ENCODE peak calls at places on chromosomes 4 and X, in six cellular contexts. M, U, A, H, W and D are unnamed samples.

GRCh38 chrX:108070891-108071290 is 20.5 kb downstream of the PSMD10 start:
- DNase-seq in M (no peak), U (peak), A (peak), H (no peak), W (no peak), D (no peak)

GRCh38 chr4:69759189-69759604 is 1.2 kb downstream of the SULT1B1 start:
- DNase-seq in M (no peak), U (no peak), A (no peak), H (no peak), W (no peak), D (no peak)

GRCh38 chrX:40107291-40108083 is 9.7 kb upstream of the BCOR start:
- DNase-seq in M (peak), U (no peak), A (no peak), H (no peak), W (peak), D (no peak)

GRCh38 chrX:134542485-134542884 is 82.5 kb downstream of the HPRT1 start:
- DNase-seq in M (peak), U (no peak), A (no peak), H (no peak), W (no peak), D (no peak)

GRCh38 chrX:143788265-143788664 is 67.7 kb upstream of the SPANXN2 start:
- DNase-seq in M (peak), U (no peak), A (no peak), H (no peak), W (no peak), D (no peak)

GRCh38 chrX:46376246-46376885 is 168.9 kb downstream of the ZNF674 start:
- DNase-seq in M (peak), U (peak), A (peak), H (no peak), W (no peak), D (no peak)

GRCh38 chr4:105474110-105474518 is 252 bp upstream of the PPA2 start:
- DNase-seq in M (peak), U (peak), A (no peak), H (peak), W (no peak), D (peak)

GRCh38 chr4:158914178-158914577 is 145.4 kb downstream of the FNIP2 start:
- DNase-seq in M (no peak), U (no peak), A (peak), H (no peak), W (no peak), D (no peak)

GRCh38 chrX:2638279-2638678 is 52.8 kb upstream of the CD99 start:
- DNase-seq in M (no peak), U (no peak), A (no peak), H (peak), W (no peak), D (no peak)

GRCh38 chr4:176784816-176785215 is 7.9 kb downstream of the VEGFC start:
- DNase-seq in M (no peak), U (no peak), A (no peak), H (no peak), W (no peak), D (no peak)

GRCh38 chr4:74397748-74398426 is 32.9 kb downstream of the EREG start:
- DNase-seq in M (no peak), U (no peak), A (no peak), H (no peak), W (no peak), D (no peak)

GRCh38 chrX:70087857-70088256 is 25.6 kb downstream of the OTUD6A start:
- DNase-seq in M (no peak), U (no peak), A (no peak), H (peak), W (no peak), D (no peak)

DNA sequence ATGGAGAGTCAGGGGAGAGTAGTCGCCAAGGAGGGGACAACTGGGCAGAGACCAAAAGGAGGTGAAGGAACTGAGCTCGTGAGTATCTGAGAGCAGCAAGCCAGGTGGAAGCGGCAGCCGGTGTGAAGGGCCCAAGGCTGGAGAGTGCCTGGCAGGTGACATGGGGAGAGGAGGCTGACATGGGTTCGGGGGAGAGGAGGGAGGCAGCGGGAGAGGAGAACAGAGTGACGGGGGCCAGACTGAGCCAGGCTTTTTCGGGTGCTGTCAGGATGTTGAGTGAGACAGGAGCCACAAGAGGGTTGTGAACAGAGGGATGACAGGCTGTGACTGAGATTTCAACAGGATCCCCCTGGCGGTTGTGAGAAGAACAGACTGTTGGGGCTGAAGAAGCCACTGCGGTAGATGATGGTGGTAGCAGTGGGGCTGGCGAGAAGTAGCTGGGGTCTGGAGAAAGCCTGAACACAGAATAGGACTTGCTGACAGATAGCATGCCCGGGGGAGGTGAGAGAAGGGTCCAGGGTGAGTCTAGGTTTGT is 5.7 kb downstream of the ELK1 start:
- DNase-seq in M (peak), U (no peak), A (no peak), H (no peak), W (no peak), D (no peak)
- TF ChIP-seq CTCF in M (peak), U (peak), A (peak), H (peak), W (peak), D (peak)

DNA sequence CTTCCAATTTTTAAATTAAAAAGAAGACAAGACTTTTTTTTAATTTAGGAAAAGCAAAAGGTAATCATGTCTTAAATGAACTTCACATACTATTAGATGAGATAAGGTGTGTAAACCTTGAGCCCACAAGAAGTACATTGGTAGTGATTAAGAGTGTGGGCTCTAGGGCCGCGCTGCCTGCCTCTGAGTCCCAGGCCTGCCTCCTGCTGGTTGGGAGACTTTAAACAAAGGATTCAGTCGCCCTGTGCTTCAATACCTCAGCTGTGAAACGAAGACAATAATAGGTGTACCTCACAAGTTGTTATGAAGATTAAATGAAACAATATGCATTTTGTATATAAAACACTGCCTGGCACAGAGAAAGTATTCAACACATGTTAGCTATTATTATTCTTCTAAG is 95.9 kb upstream of the MYOZ2 start:
- DNase-seq in M (peak), U (no peak), A (no peak), H (no peak), W (no peak), D (no peak)
- TF ChIP-seq CTCF in M (peak), U (peak), A (no peak), H (no peak), W (peak), D (no peak)

GRCh38 chrX:42714981-42715688 is 62.8 kb downstream of the PPP1R2C start:
- DNase-seq in M (peak), U (no peak), A (no peak), H (no peak), W (peak), D (no peak)
- TF ChIP-seq CTCF in M (peak), U (no peak), A (peak), H (peak), W (peak), D (peak)

GRCh38 chr4:186132577-186133277 is 28.2 kb downstream of the FAM149A start:
- DNase-seq in M (peak), U (no peak), A (no peak), H (no peak), W (no peak), D (no peak)
- TF ChIP-seq CTCF in M (peak), U (no peak), A (no peak), H (peak), W (peak), D (no peak)